ENCODE peak calls at places on chromosomes 2 and 18, in six cellular contexts. R is NCI-H1105; T is GM03348; N is endothelial cell; O is stimulated activated CD4-positive, alpha-beta T cell treated with anti-CD3 and anti-CD28 coated beads, TNF-alpha, amount 100 ng/mL, for 4 hours; P is activated naive CD8-positive, alpha-beta T cell treated with anti-CD3 and anti-CD28 coated beads, Interleukin-2, amount 50 U/mL, for 24 hours. D is an unnamed sample.

GRCh38 chr18:12408247-12408869 is 629 bp downstream of the PRELID3A start:
- DNase-seq in N (no peak), T (peak; percentile 32), O (no peak), P (peak; percentile 28), R (no peak), D (peak; percentile 28)

GRCh38 chr2:196511258-196511971 is 128.1 kb upstream of the CCDC150 start:
- DNase-seq in N (no peak), O (no peak), R (no peak), P (no peak), T (no peak), D (no peak)

GRCh38 chr2:138670734-138671133 is 109.5 kb downstream of the NXPH2 start:
- DNase-seq in R (no peak), N (no peak), T (no peak), P (no peak), O (no peak), D (no peak)

GRCh38 chr2:240508832-240509545 is 48.8 kb downstream of the ANKMY1 start:
- DNase-seq in T (no peak), N (no peak), O (no peak), R (no peak), P (no peak), D (no peak)

GRCh38 chr18:79542876-79543750 is 136.5 kb upstream of the CTDP1 start:
- DNase-seq in N (no peak), P (no peak), O (no peak), T (no peak), R (no peak), D (no peak)

GRCh38 chr2:173353556-173353955 is 1.1 kb upstream of the CDCA7 start:
- DNase-seq in O (no peak), P (no peak), T (no peak), R (no peak), N (no peak), D (no peak)

GRCh38 chr2:173589604-173590277 is 235.1 kb downstream of the CDCA7 start:
- DNase-seq in O (no peak), T (no peak), P (no peak), N (no peak), R (peak; percentile 21), D (no peak)

GRCh38 chr2:96139181-96139758 is 968 bp upstream of the ASTL start:
- DNase-seq in R (no peak), T (no peak), N (no peak), P (no peak), O (no peak), D (no peak)

GRCh38 chr2:48377646-48378045 is 152.3 kb upstream of the STON1 start:
- DNase-seq in O (no peak), R (no peak), T (no peak), P (no peak), N (no peak), D (no peak)

GRCh38 chr18:3345452-3345851 is 83.5 kb downstream of the MYL12B start:
- DNase-seq in R (no peak), O (no peak), N (no peak), P (no peak), T (peak; percentile 57), D (no peak)

GRCh38 chr2:14340703-14341102 is 291.8 kb upstream of the LRATD1 start:
- DNase-seq in P (no peak), N (no peak), R (no peak), T (no peak), O (no peak), D (no peak)

GRCh38 chr18:36337679-36338419 is 40.3 kb downstream of the FHOD3 start:
- DNase-seq in T (no peak), R (no peak), O (no peak), N (no peak), P (no peak), D (no peak)

GRCh38 chr2:204715332-204715731 is 170.1 kb downstream of the PARD3B start:
- DNase-seq in O (no peak), P (no peak), R (no peak), T (no peak), N (no peak), D (no peak)

GRCh38 chr2:52269696-52270485 is 1238.0 kb upstream of the NRXN1 start:
- DNase-seq in T (no peak), O (no peak), N (no peak), P (no peak), R (no peak), D (no peak)

D was measured in activated CD8-positive, alpha-beta T cell treated with anti-CD3 and anti-CD28 coated beads for 36 hours.